ENCODE peak calls at places on chromosome 1, in nine cellular contexts. One of them, this sample, is unnamed.
A peak's percentile ranks its signal among the peaks of the same experiment; 100 is the strongest.

GRCh38 chr1:173269490-173270230 is 62.5 kb upstream of the TNFSF4 start:
- DNase-seq in IMR-90: peak; percentile 89
- DNase-seq in HFF-Myc: peak; percentile 16
- DNase-seq in LNCaP clone FGC: no peak
- DNase-seq in fibroblast of lung: peak; percentile 99
- DNase-seq in bronchial epithelial cell: peak; percentile 86
- DNase-seq in naive thymus-derived CD4-positive, alpha-beta T cell: no peak
- DNase-seq in tibial nerve: no peak
- DNase-seq in PC-9: peak; percentile 82
- DNase-seq in this sample: peak; percentile 90

GRCh38 chr1:153488731-153489130 is 28.3 kb upstream of the S100A7 start:
- DNase-seq in IMR-90: no peak
- DNase-seq in HFF-Myc: no peak
- DNase-seq in LNCaP clone FGC: no peak
- DNase-seq in fibroblast of lung: peak; percentile 85
- DNase-seq in bronchial epithelial cell: no peak
- DNase-seq in naive thymus-derived CD4-positive, alpha-beta T cell: no peak
- DNase-seq in tibial nerve: no peak
- DNase-seq in PC-9: no peak
- DNase-seq in this sample: no peak

GRCh38 chr1:209106237-209106741 is 477.2 kb upstream of the CAMK1G start:
- DNase-seq in IMR-90: peak; percentile 4
- DNase-seq in HFF-Myc: peak; percentile 24
- DNase-seq in LNCaP clone FGC: no peak
- DNase-seq in fibroblast of lung: peak; percentile 77
- DNase-seq in bronchial epithelial cell: no peak
- DNase-seq in naive thymus-derived CD4-positive, alpha-beta T cell: no peak
- DNase-seq in tibial nerve: no peak
- DNase-seq in PC-9: no peak
- DNase-seq in this sample: no peak

GRCh38 chr1:179779645-179780272 is 36.7 kb downstream of the FAM163A start:
- DNase-seq in IMR-90: no peak
- DNase-seq in HFF-Myc: no peak
- DNase-seq in LNCaP clone FGC: peak; percentile 47
- DNase-seq in fibroblast of lung: peak; percentile 7
- DNase-seq in bronchial epithelial cell: no peak
- DNase-seq in naive thymus-derived CD4-positive, alpha-beta T cell: no peak
- DNase-seq in tibial nerve: no peak
- DNase-seq in PC-9: no peak
- DNase-seq in this sample: peak; percentile 65

GRCh38 chr1:207084241-207084640 is 4.4 kb upstream of the C4BPB start:
- DNase-seq in IMR-90: peak; percentile 7
- DNase-seq in HFF-Myc: no peak
- DNase-seq in LNCaP clone FGC: no peak
- DNase-seq in fibroblast of lung: peak; percentile 22
- DNase-seq in bronchial epithelial cell: no peak
- DNase-seq in naive thymus-derived CD4-positive, alpha-beta T cell: no peak
- DNase-seq in tibial nerve: no peak
- DNase-seq in PC-9: no peak
- DNase-seq in this sample: peak; percentile 10

GRCh38 chr1:184937729-184938128 is 36.6 kb downstream of the NIBAN1 start:
- DNase-seq in IMR-90: no peak
- DNase-seq in HFF-Myc: no peak
- DNase-seq in LNCaP clone FGC: no peak
- DNase-seq in fibroblast of lung: no peak
- DNase-seq in bronchial epithelial cell: no peak
- DNase-seq in naive thymus-derived CD4-positive, alpha-beta T cell: no peak
- DNase-seq in tibial nerve: no peak
- DNase-seq in PC-9: no peak
- DNase-seq in this sample: no peak

GRCh38 chr1:186633101-186633500 is 47.1 kb downstream of the PTGS2 start:
- DNase-seq in IMR-90: no peak
- DNase-seq in HFF-Myc: no peak
- DNase-seq in LNCaP clone FGC: no peak
- DNase-seq in fibroblast of lung: no peak
- DNase-seq in bronchial epithelial cell: no peak
- DNase-seq in naive thymus-derived CD4-positive, alpha-beta T cell: no peak
- DNase-seq in tibial nerve: no peak
- DNase-seq in PC-9: no peak
- DNase-seq in this sample: no peak

GRCh38 chr1:115980998-115981993 is 5.0 kb downstream of the SLC22A15 start:
- DNase-seq in IMR-90: peak; percentile 16
- DNase-seq in HFF-Myc: no peak
- DNase-seq in LNCaP clone FGC: no peak
- DNase-seq in fibroblast of lung: peak; percentile 28
- DNase-seq in bronchial epithelial cell: peak; percentile 57
- DNase-seq in naive thymus-derived CD4-positive, alpha-beta T cell: no peak
- DNase-seq in tibial nerve: no peak
- DNase-seq in PC-9: peak; percentile 55
- DNase-seq in this sample: peak; percentile 52

GRCh38 chr1:152506899-152507498 is 3.6 kb upstream of the LCE5A start:
- DNase-seq in IMR-90: no peak
- DNase-seq in HFF-Myc: no peak
- DNase-seq in LNCaP clone FGC: no peak
- DNase-seq in fibroblast of lung: no peak
- DNase-seq in bronchial epithelial cell: peak; percentile 99
- DNase-seq in naive thymus-derived CD4-positive, alpha-beta T cell: no peak
- DNase-seq in tibial nerve: no peak
- DNase-seq in PC-9: no peak
- DNase-seq in this sample: no peak

DNA sequence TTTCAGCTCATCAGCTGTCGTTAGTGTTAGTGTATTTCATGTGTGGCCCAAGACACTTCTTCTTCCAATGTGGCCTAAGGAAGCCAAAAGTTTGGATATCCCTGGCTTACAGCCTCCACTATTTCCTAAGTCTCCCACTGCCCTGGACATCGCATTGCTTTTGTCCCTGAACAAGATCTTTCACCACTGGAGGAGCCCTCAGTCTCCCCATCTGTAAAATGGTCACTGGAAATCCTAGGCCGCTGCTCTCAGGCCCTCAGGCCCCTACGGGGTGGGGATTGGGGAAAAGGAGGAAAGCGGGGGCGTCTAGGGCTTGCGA is 341 bp upstream of the LDLRAP1 start:
- DNase-seq in IMR-90: no peak
- DNase-seq in HFF-Myc: no peak
- DNase-seq in LNCaP clone FGC: no peak
- DNase-seq in fibroblast of lung: no peak
- DNase-seq in bronchial epithelial cell: no peak
- DNase-seq in naive thymus-derived CD4-positive, alpha-beta T cell: no peak
- DNase-seq in tibial nerve: no peak
- DNase-seq in PC-9: no peak
- DNase-seq in this sample: no peak
- H3K4me3 ChIP-seq in IMR-90: peak overlapping the region; percentile 26
- H3K4me3 ChIP-seq in HFF-Myc: peak overlapping the region; percentile 70
- H3K4me3 ChIP-seq in LNCaP clone FGC: peak overlapping the region; percentile 19
- H3K4me3 ChIP-seq in fibroblast of lung: no peak overlapping the region
- H3K4me3 ChIP-seq in bronchial epithelial cell: no peak overlapping the region
- H3K4me3 ChIP-seq in naive thymus-derived CD4-positive, alpha-beta T cell: peak overlapping the region; percentile 30
- H3K4me3 ChIP-seq in tibial nerve: peak overlapping the region; percentile 97
- H3K4me3 ChIP-seq in PC-9: peak overlapping the region; percentile 68
- H3K4me3 ChIP-seq in this sample: peak overlapping the region; percentile 43

GRCh38 chr1:59514061-59514909 is 217.4 kb downstream of the FGGY start:
- DNase-seq in IMR-90: no peak
- DNase-seq in HFF-Myc: no peak
- DNase-seq in LNCaP clone FGC: no peak
- DNase-seq in fibroblast of lung: no peak
- DNase-seq in bronchial epithelial cell: no peak
- DNase-seq in naive thymus-derived CD4-positive, alpha-beta T cell: no peak
- DNase-seq in tibial nerve: no peak
- DNase-seq in PC-9: no peak
- DNase-seq in this sample: no peak
- H3K4me3 ChIP-seq in IMR-90: no peak overlapping the region
- H3K4me3 ChIP-seq in HFF-Myc: no peak overlapping the region
- H3K4me3 ChIP-seq in LNCaP clone FGC: no peak overlapping the region
- H3K4me3 ChIP-seq in fibroblast of lung: no peak overlapping the region
- H3K4me3 ChIP-seq in bronchial epithelial cell: no peak overlapping the region
- H3K4me3 ChIP-seq in naive thymus-derived CD4-positive, alpha-beta T cell: no peak overlapping the region
- H3K4me3 ChIP-seq in tibial nerve: no peak overlapping the region
- H3K4me3 ChIP-seq in PC-9: no peak overlapping the region
- H3K4me3 ChIP-seq in this sample: no peak overlapping the region

GRCh38 chr1:117852846-117853555 is 76.4 kb downstream of the GDAP2 start:
- DNase-seq in IMR-90: no peak
- DNase-seq in HFF-Myc: no peak
- DNase-seq in LNCaP clone FGC: no peak
- DNase-seq in fibroblast of lung: no peak
- DNase-seq in bronchial epithelial cell: no peak
- DNase-seq in naive thymus-derived CD4-positive, alpha-beta T cell: no peak
- DNase-seq in tibial nerve: no peak
- DNase-seq in PC-9: no peak
- DNase-seq in this sample: no peak

GRCh38 chr1:117859901-117860300 is 69.5 kb downstream of the GDAP2 start:
- DNase-seq in IMR-90: no peak
- DNase-seq in HFF-Myc: no peak
- DNase-seq in LNCaP clone FGC: no peak
- DNase-seq in fibroblast of lung: no peak
- DNase-seq in bronchial epithelial cell: no peak
- DNase-seq in naive thymus-derived CD4-positive, alpha-beta T cell: no peak
- DNase-seq in tibial nerve: no peak
- DNase-seq in PC-9: no peak
- DNase-seq in this sample: no peak

GRCh38 chr1:117861694-117862093 is 67.7 kb downstream of the GDAP2 start:
- DNase-seq in IMR-90: no peak
- DNase-seq in HFF-Myc: no peak
- DNase-seq in LNCaP clone FGC: no peak
- DNase-seq in fibroblast of lung: no peak
- DNase-seq in bronchial epithelial cell: no peak
- DNase-seq in naive thymus-derived CD4-positive, alpha-beta T cell: no peak
- DNase-seq in tibial nerve: no peak
- DNase-seq in PC-9: no peak
- DNase-seq in this sample: no peak

GRCh38 chr1:117860906-117861610 is 68.4 kb downstream of the GDAP2 start:
- DNase-seq in IMR-90: peak; percentile 92
- DNase-seq in HFF-Myc: peak; percentile 93
- DNase-seq in LNCaP clone FGC: no peak
- DNase-seq in fibroblast of lung: peak; percentile 43
- DNase-seq in bronchial epithelial cell: no peak
- DNase-seq in naive thymus-derived CD4-positive, alpha-beta T cell: no peak
- DNase-seq in tibial nerve: no peak
- DNase-seq in PC-9: no peak
- DNase-seq in this sample: peak; percentile 82

GRCh38 chr1:117857434-117857833 is 72.0 kb downstream of the GDAP2 start:
- DNase-seq in IMR-90: peak; percentile 4
- DNase-seq in HFF-Myc: peak; percentile 15
- DNase-seq in LNCaP clone FGC: peak; percentile 72
- DNase-seq in fibroblast of lung: no peak
- DNase-seq in bronchial epithelial cell: peak; percentile 40
- DNase-seq in naive thymus-derived CD4-positive, alpha-beta T cell: no peak
- DNase-seq in tibial nerve: no peak
- DNase-seq in PC-9: peak; percentile 80
- DNase-seq in this sample: peak; percentile 75
- H3K4me3 ChIP-seq in IMR-90: no peak overlapping the region
- H3K4me3 ChIP-seq in HFF-Myc: no peak overlapping the region
- H3K4me3 ChIP-seq in LNCaP clone FGC: no peak overlapping the region
- H3K4me3 ChIP-seq in fibroblast of lung: no peak overlapping the region
- H3K4me3 ChIP-seq in bronchial epithelial cell: no peak overlapping the region
- H3K4me3 ChIP-seq in naive thymus-derived CD4-positive, alpha-beta T cell: no peak overlapping the region
- H3K4me3 ChIP-seq in tibial nerve: no peak overlapping the region
- H3K4me3 ChIP-seq in PC-9: no peak overlapping the region
- H3K4me3 ChIP-seq in this sample: no peak overlapping the region

DNA sequence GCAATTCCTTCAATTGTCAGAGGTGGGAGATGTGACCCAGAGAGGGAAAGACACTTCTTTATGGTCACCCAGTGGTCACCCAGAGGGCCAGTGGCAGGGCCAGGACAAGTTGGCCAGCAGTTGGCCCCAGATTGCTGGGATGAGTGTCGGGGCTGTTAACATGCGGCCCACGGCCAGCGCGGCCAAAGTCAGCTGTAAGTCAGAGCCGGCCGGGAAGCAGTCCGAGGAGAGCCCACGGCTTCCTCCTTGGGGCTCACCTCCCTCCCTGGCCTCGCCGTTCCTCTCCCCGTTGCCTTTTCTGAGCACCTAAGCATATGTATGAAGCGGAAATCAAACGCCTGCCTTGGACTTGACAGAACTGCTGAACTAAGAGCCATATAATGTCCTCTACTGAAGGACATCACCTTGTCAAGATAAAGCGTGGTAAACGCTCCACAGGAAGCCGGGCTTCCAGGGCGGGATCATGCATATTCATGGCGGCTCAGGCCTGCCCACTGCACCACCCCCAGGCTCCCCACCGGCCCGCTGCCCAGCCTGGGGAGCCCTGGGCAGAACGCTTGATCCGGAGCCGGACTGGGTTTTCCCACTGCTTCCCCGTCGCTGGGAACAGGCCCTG is 245.4 kb upstream of the POU3F1 start:
- DNase-seq in IMR-90: no peak
- DNase-seq in HFF-Myc: no peak
- DNase-seq in LNCaP clone FGC: no peak
- DNase-seq in fibroblast of lung: peak; percentile 5
- DNase-seq in bronchial epithelial cell: no peak
- DNase-seq in naive thymus-derived CD4-positive, alpha-beta T cell: no peak
- DNase-seq in tibial nerve: no peak
- DNase-seq in PC-9: no peak
- DNase-seq in this sample: no peak
- H3K4me3 ChIP-seq in IMR-90: no peak overlapping the region
- H3K4me3 ChIP-seq in HFF-Myc: no peak overlapping the region
- H3K4me3 ChIP-seq in LNCaP clone FGC: no peak overlapping the region
- H3K4me3 ChIP-seq in fibroblast of lung: no peak overlapping the region
- H3K4me3 ChIP-seq in bronchial epithelial cell: no peak overlapping the region
- H3K4me3 ChIP-seq in naive thymus-derived CD4-positive, alpha-beta T cell: no peak overlapping the region
- H3K4me3 ChIP-seq in tibial nerve: peak overlapping the region; percentile 13
- H3K4me3 ChIP-seq in PC-9: no peak overlapping the region
- H3K4me3 ChIP-seq in this sample: no peak overlapping the region